ENCODE peak calls at places on chromosomes 11 and 22, in four cellular contexts. E, A, M and R are unnamed samples.
A peak's percentile ranks its signal among the peaks of the same experiment; 100 is the strongest.

GRCh38 chr11:127000291-127000968 is at the start of gene KIRREL3:
- DNase-seq in E (no peak), A (peak; percentile 58), M (no peak), R (no peak)

GRCh38 chr11:67636962-67637361 is 2.6 kb downstream of the TBX10 start:
- DNase-seq in E (no peak), A (no peak), M (peak; percentile 13), R (no peak)

GRCh38 chr11:4677948-4678347 is 19.7 kb downstream of the OR51E2 start:
- DNase-seq in E (no peak), A (no peak), M (no peak), R (no peak)

GRCh38 chr11:59544869-59545178 is 33.5 kb downstream of the OR4D9 start:
- DNase-seq in E (no peak), A (no peak), M (no peak), R (no peak)

GRCh38 chr11:5476184-5476819 is 12.2 kb upstream of the OR52D1 start:
- DNase-seq in E (no peak), A (peak; percentile 52), M (no peak), R (peak; percentile 25)

GRCh38 chr11:69232821-69233760 is 60.9 kb upstream of the MYEOV start:
- DNase-seq in E (no peak), A (no peak), M (peak; percentile 45), R (no peak)

GRCh38 chr22:46970411-46971123 is 208.1 kb downstream of the TBC1D22A start:
- DNase-seq in E (no peak), A (no peak), M (peak; percentile 53), R (no peak)

GRCh38 chr11:17383466-17383865 is 5.0 kb downstream of the KCNJ11 start:
- DNase-seq in E (no peak), A (no peak), M (no peak), R (no peak)

GRCh38 chr11:129894281-129895125 is 875 bp downstream of the NFRKB start:
- DNase-seq in E (no peak), A (no peak), M (no peak), R (no peak)

GRCh38 chr11:125290263-125290662 is 125.7 kb downstream of the PKNOX2 start:
- DNase-seq in E (no peak), A (no peak), M (no peak), R (no peak)

GRCh38 chr11:75345455-75346224 is 5.8 kb downstream of the ARRB1 start:
- DNase-seq in E (no peak), A (no peak), M (no peak), R (no peak)

GRCh38 chr11:123408619-123409455 is 21.2 kb upstream of the GRAMD1B start:
- DNase-seq in E (no peak), A (no peak), M (no peak), R (no peak)

GRCh38 chr22:23079240-23079768 is 9.0 kb downstream of the GNAZ start:
- DNase-seq in E (no peak), A (no peak), M (no peak), R (no peak)

GRCh38 chr11:66557733-66558326 is 10.6 kb downstream of the CTSF start:
- DNase-seq in E (no peak), A (no peak), M (no peak), R (no peak)

GRCh38 chr11:83285771-83286528 is at the start of gene CCDC90B:
- DNase-seq in E (peak; percentile 95), A (peak; percentile 97), M (peak; percentile 98), R (peak; percentile 96)
- TF ChIP-seq EP300 in E (peak; percentile 61), A (peak; percentile 1), M (no peak), R (no peak)

DNA sequence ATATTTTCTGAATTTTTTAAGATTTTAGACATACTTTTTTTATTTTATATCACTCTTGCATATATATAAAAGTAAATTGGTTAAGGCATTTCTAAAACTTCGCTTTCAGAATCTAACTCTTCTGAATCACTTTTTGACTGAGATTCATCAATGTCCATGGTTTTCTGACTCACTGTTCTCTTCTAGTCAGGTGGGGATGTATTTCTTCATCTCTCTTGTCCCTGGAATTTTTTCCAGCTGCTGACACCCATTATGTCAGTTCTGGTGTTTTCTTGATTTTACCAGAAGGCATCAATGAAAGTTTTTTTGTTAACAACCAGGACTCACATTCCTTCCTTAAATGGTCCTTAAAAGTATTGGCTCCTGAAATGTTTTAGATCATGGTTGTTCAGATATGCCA is 12.8 kb downstream of the MICAL2 start:
- DNase-seq in E (no peak), A (no peak), M (no peak), R (no peak)
- TF ChIP-seq EP300 in E (no peak), A (no peak), M (peak; percentile 8), R (no peak)

DNA sequence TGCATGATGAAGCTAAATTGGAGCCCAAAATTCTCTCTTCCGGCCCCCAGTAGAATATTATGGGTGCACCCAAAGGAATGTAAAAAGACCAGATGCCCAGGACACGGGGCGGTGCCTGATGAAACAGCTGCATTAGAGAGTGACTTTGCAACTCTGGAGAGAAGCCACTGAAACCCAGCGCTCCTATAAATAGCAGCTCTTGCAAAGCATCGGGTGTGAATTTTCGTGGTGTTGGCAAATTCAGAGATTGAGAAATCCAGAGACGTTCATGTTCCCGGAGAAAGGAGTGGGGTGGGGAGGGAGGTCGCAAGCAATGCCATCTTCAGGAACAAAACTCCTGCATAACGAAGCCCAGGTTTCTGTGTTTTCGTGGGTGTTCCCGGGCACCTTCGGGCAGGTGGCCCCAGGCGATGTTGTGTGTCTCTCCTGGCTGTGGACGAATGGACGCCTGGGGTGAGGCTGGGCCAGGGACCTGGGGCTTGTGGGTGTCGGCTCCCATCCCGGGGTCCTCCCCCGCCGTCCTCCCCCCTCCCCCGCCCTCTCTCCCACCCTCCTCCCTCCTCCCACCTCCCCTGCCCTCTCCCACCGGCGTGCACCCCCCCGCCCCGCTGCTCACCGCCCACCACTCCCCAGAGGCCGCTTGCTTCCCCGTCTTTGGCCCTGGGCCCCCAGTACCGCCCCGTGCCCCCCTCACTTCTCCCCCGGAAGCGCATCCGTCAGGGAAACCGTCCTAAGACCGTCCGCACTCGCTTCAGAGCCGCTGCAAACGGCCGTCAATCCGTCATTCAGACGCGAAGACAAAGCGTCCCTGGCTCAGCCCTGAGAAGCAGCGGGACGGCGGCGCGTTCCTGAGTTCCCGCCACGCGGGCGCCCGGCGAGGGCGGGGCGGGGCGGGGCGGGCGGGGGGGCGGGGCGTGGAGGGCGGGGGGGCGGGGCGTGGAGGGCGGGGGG is 26.7 kb upstream of the TOLLIP start:
- DNase-seq in E (peak; percentile 76), A (no peak), M (peak; percentile 93), R (peak; percentile 69)
- TF ChIP-seq EP300 in E (no peak), A (no peak), M (no peak), R (no peak)

DNA sequence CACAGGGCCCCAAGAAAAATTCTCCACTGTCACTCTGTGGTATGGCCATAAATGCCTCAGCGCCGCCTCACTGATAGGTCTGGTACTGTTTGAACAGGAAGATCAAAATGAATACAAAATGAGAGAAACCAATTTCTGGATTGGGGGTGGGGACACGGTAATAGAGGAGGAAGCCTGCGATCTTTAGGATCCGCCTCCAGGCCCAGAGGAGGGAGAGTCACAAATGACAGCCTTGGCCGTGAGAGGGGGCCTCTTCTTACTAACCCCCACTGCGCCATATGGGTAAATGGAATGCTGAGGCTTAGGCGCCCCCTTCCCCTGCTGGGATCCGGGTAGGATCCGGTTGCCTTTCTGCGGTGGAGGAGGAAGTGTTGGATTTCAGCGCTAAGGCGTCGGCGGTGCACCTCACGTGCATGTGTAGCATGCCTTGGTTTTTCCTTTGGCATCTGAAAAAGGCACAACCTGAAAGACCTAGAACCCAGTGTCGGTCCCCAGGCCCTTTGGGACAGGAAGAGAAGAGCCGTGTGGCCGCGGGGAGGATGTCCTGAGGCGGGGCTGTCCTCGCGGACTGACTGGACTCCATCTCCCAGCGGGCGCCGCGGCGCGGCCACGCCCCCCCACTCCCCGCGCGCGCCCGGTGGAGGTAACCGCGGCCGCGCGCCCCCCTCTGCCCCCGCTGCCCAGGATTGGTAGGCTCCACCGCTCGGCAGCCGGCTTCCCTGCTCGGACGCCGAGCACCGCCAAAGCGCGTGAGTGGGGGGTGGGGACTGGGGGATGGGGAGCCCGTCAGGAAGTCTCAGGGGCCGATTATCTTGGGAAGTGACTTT is 718 bp upstream of the MADD start:
- DNase-seq in E (peak; percentile 94), A (peak; percentile 89), M (peak; percentile 97), R (peak; percentile 91)
- TF ChIP-seq EP300 in E (no peak), A (no peak), M (no peak), R (no peak)